ENCODE peak calls at places on chromosome 3, in four cellular contexts. N, O, L and D are unnamed samples.

GRCh38 chr3:124558898-124559649 is 171.2 kb upstream of the UMPS start:
- DNase-seq in N (peak), O (peak), L (peak), D (peak)

GRCh38 chr3:48130321-48130881 is 57.8 kb downstream of the CDC25A start:
- DNase-seq in N (peak), O (peak), L (no peak), D (peak)

GRCh38 chr3:72769758-72770540 is 78.3 kb downstream of the SHQ1 start:
- DNase-seq in N (no peak), O (no peak), L (no peak), D (no peak)

GRCh38 chr3:147377412-147378185 is 28.7 kb downstream of the ZIC4 start:
- DNase-seq in N (no peak), O (no peak), L (no peak), D (no peak)

GRCh38 chr3:36893137-36893557 is 51.7 kb downstream of the TRANK1 start:
- DNase-seq in N (no peak), O (peak), L (no peak), D (no peak)

GRCh38 chr3:67863869-67864268 is 209.5 kb upstream of the SUCLG2 start:
- DNase-seq in N (no peak), O (no peak), L (no peak), D (no peak)

GRCh38 chr3:168801792-168802191 is 706.1 kb upstream of the GOLIM4 start:
- DNase-seq in N (no peak), O (peak), L (peak), D (peak)

GRCh38 chr3:123346726-123347125 is 102.2 kb downstream of the ADCY5 start:
- DNase-seq in N (no peak), O (no peak), L (no peak), D (no peak)

GRCh38 chr3:179865876-179866505 is 170.7 kb downstream of the PEX5L start:
- DNase-seq in N (no peak), O (no peak), L (no peak), D (no peak)

GRCh38 chr3:134348524-134348923 is 25.7 kb downstream of the AMOTL2 start:
- DNase-seq in N (peak), O (peak), L (no peak), D (no peak)

GRCh38 chr3:50210510-50211367 is 5.7 kb downstream of the SLC38A3 start:
- DNase-seq in N (no peak), O (no peak), L (no peak), D (no peak)

GRCh38 chr3:195078891-195079440 is 192.0 kb downstream of the XXYLT1 start:
- DNase-seq in N (no peak), O (no peak), L (no peak), D (no peak)

GRCh38 chr3:63324621-63325020 is 46.5 kb downstream of the SYNPR start:
- DNase-seq in N (no peak), O (no peak), L (no peak), D (no peak)

GRCh38 chr3:102123590-102124190 is 274.4 kb downstream of the NFKBIZ start:
- DNase-seq in N (no peak), O (peak), L (peak), D (no peak)

GRCh38 chr3:186098740-186099139 is 10.1 kb downstream of the ETV5 start:
- DNase-seq in N (no peak), O (no peak), L (no peak), D (no peak)

GRCh38 chr3:172678068-172678467 is 32.8 kb downstream of the NCEH1 start:
- DNase-seq in N (no peak), O (no peak), L (no peak), D (no peak)

GRCh38 chr3:23840521-23840920 is 34.8 kb downstream of the UBE2E1 start:
- DNase-seq in N (no peak), O (no peak), L (no peak), D (no peak)

GRCh38 chr3:121698914-121699313 is 38.2 kb upstream of the HCLS1 start:
- DNase-seq in N (no peak), O (no peak), L (no peak), D (no peak)

GRCh38 chr3:134898315-134898714 is 103.3 kb downstream of the EPHB1 start:
- DNase-seq in N (no peak), O (no peak), L (no peak), D (no peak)

GRCh38 chr3:15064299-15064834 is 748 bp downstream of the MRPS25 start:
- DNase-seq in N (no peak), O (no peak), L (peak), D (no peak)

GRCh38 chr3:118089563-118089962 is 945.1 kb downstream of the IGSF11 start:
- DNase-seq in N (no peak), O (peak), L (peak), D (peak)

GRCh38 chr3:13416002-13416793 is 3.9 kb downstream of the NUP210 start:
- DNase-seq in N (no peak), O (no peak), L (no peak), D (no peak)

GRCh38 chr3:46538803-46539442 is 27.2 kb downstream of the LRRC2 start:
- DNase-seq in N (peak), O (peak), L (no peak), D (no peak)

GRCh38 chr3:48505146-48505545 is 1.2 kb upstream of the SHISA5 start:
- DNase-seq in N (no peak), O (no peak), L (no peak), D (no peak)

GRCh38 chr3:27279153-27279552 is 90.0 kb downstream of the NEK10 start:
- DNase-seq in N (no peak), O (no peak), L (no peak), D (no peak)

GRCh38 chr3:39362812-39363211 is 20.4 kb upstream of the SLC25A38 start:
- DNase-seq in N (no peak), O (no peak), L (no peak), D (no peak)

GRCh38 chr3:138124689-138125420 is 7.3 kb downstream of the A4GNT start:
- DNase-seq in N (no peak), O (peak), L (no peak), D (no peak)
- H3K27ac ChIP-seq in N (no peak), O (no peak), L (no peak), D (peak)

GRCh38 chr3:114739627-114740026 is 407.5 kb downstream of the ZBTB20 start:
- DNase-seq in N (no peak), O (no peak), L (no peak), D (no peak)
- H3K27ac ChIP-seq in N (no peak), O (no peak), L (no peak), D (no peak)

GRCh38 chr3:126634803-126635202 is 20.1 kb downstream of the TXNRD3 start:
- DNase-seq in N (no peak), O (no peak), L (no peak), D (no peak)

DNA sequence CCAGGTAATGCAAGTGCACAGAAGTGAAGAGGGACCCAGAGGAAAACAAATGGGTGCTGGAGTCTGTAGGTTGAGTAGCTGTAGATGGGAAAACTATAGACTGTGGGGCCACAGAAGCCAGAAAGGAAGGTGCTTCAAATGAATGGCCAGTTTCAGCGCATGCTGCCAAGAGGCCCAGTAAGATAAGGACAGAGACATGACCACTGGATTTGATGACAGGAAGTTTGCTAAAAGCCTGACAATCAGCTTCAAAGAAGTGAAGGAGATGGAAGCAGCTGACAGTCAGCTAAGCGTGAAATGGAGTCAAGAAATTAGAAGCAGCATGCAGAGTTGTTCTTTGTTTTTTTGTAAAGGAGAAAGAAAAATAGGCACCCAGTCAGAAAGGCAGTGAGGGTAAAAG is 24.9 kb downstream of the TXNRD3 start:
- DNase-seq in N (no peak), O (no peak), L (no peak), D (no peak)
- H3K27ac ChIP-seq in N (no peak), O (no peak), L (no peak), D (no peak)

GRCh38 chr3:29012011-29012410 is 268.9 kb upstream of the RBMS3 start:
- DNase-seq in N (no peak), O (no peak), L (no peak), D (no peak)
- H3K27ac ChIP-seq in N (no peak), O (no peak), L (no peak), D (no peak)

GRCh38 chr3:98977520-98977919 is 76.0 kb upstream of the DCBLD2 start:
- DNase-seq in N (no peak), O (peak), L (peak), D (peak)
- H3K27ac ChIP-seq in N (no peak), O (peak), L (no peak), D (no peak)

DNA sequence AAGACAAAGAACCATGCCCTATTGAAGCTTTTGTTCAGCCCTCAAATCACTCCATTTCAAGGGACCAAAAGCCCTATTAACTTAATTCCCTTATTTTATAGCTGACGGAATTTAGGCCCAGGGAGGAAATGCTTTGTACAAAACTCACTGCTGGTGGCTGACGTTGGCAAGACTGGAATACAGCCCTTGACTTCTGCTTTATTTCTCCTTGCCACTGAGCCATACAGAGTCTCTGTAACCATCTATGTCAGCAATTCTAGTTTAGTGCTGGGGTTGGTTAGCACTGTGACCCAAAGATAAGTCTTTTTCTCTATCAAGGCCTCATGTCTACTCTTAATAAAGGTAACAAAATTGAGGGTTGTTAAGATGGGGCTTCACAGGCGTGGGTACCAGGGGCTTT is 316.1 kb upstream of the TPRG1 start:
- DNase-seq in N (no peak), O (no peak), L (no peak), D (no peak)
- H3K27ac ChIP-seq in N (no peak), O (no peak), L (no peak), D (no peak)